ENCODE peak calls at places on chromosomes 1 and 21, in eight cellular contexts. T is neural progenitor cell; F is MM.1S; U is CD4-positive, alpha-beta T cell; E is tibial artery; Z is lower lobe of right lung; O is IMR-90; S is adrenal gland. H is an unnamed sample.

GRCh38 chr1:24112381-24113169 is 640 bp upstream of the MYOM3 start:
- DNase-seq in E (peak), U (peak), S (peak), O (peak), T (peak), F (peak), Z (peak), H (peak)

GRCh38 chr1:172903581-172904220 is 147.0 kb downstream of the TNFSF18 start:
- DNase-seq in U (no peak), E (no peak), F (no peak), O (peak), T (no peak), Z (no peak), S (no peak), H (no peak)

GRCh38 chr1:61307422-61308140 is 225.2 kb downstream of the NFIA start:
- DNase-seq in E (no peak), O (no peak), Z (no peak), S (no peak), T (no peak), F (no peak), U (no peak), H (no peak)

GRCh38 chr1:10694274-10694632 is 102.2 kb downstream of the CASZ1 start:
- DNase-seq in O (no peak), U (peak), E (no peak), S (no peak), Z (no peak), F (peak), T (no peak), H (no peak)

GRCh38 chr1:35426097-35426586 is 131.1 kb downstream of the KIAA0319L start:
- DNase-seq in S (no peak), F (no peak), U (no peak), T (no peak), O (no peak), E (no peak), Z (no peak), H (no peak)

GRCh38 chr1:10692401-10693021 is 103.9 kb downstream of the CASZ1 start:
- DNase-seq in E (no peak), U (peak), F (peak), T (peak), S (no peak), Z (peak), O (no peak), H (no peak)

GRCh38 chr1:150010388-150011115 is at the start of gene OTUD7B:
- DNase-seq in E (peak), Z (peak), O (peak), F (peak), T (peak), U (peak), S (peak), H (peak)

GRCh38 chr1:35808376-35809155 is 750 bp downstream of the AGO4 start:
- DNase-seq in S (peak), Z (peak), T (peak), E (peak), U (peak), O (no peak), F (no peak), H (peak)

GRCh38 chr21:36156339-36156814 is 247 bp upstream of the DOP1B start:
- DNase-seq in O (peak), F (peak), E (peak), T (peak), Z (peak), U (peak), S (peak), H (peak)

GRCh38 chr1:205330161-205330560 is 8.6 kb upstream of the NUAK2 start:
- DNase-seq in T (no peak), E (no peak), F (no peak), U (no peak), O (no peak), S (no peak), Z (no peak), H (no peak)

GRCh38 chr1:81604982-81605381 is 195.8 kb upstream of the ADGRL2 start:
- DNase-seq in E (no peak), T (no peak), U (no peak), Z (no peak), S (no peak), F (no peak), O (no peak), H (no peak)

GRCh38 chr1:205587576-205587975 is 44.2 kb downstream of the ELK4 start:
- DNase-seq in T (no peak), E (peak), Z (no peak), U (no peak), O (no peak), F (no peak), S (no peak), H (no peak)

GRCh38 chr21:39159342-39160063 is 23.7 kb downstream of the PSMG1 start:
- DNase-seq in S (no peak), E (no peak), Z (no peak), F (no peak), U (no peak), T (no peak), O (peak), H (no peak)

GRCh38 chr1:197778326-197778922 is 3.1 kb upstream of the DENND1B start:
- DNase-seq in T (no peak), U (no peak), Z (no peak), F (peak), S (no peak), O (no peak), E (no peak), H (no peak)

GRCh38 chr1:107941123-107941522 is 23.9 kb downstream of the VAV3 start:
- DNase-seq in U (no peak), S (no peak), Z (no peak), E (peak), T (no peak), O (no peak), F (no peak), H (no peak)

GRCh38 chr1:16166117-16166516 is 10.2 kb upstream of the EPHA2 start:
- DNase-seq in T (no peak), F (no peak), E (no peak), Z (no peak), O (no peak), S (no peak), U (no peak), H (no peak)

GRCh38 chr1:16164821-16165364 is 9.0 kb upstream of the EPHA2 start:
- DNase-seq in U (no peak), S (no peak), Z (no peak), O (no peak), T (no peak), E (no peak), F (no peak), H (no peak)

GRCh38 chr1:16167331-16168143 is 11.7 kb upstream of the EPHA2 start:
- DNase-seq in O (no peak), U (peak), S (peak), T (peak), Z (no peak), F (peak), E (no peak), H (no peak)

GRCh38 chr1:16163882-16164820 is 8.3 kb upstream of the EPHA2 start:
- DNase-seq in T (peak), E (no peak), U (no peak), O (peak), Z (no peak), F (no peak), S (peak), H (no peak)

GRCh38 chr1:16165548-16165947 is 9.7 kb upstream of the EPHA2 start:
- DNase-seq in E (no peak), F (no peak), Z (no peak), T (no peak), S (no peak), O (no peak), U (no peak), H (no peak)
- H3K27ac ChIP-seq in E (no peak), F (no peak), Z (no peak), T (no peak), S (no peak), O (no peak), U (no peak), H (no peak)

GRCh38 chr1:243315933-243316332 is 60.1 kb downstream of the SDCCAG8 start:
- DNase-seq in F (no peak), Z (no peak), E (no peak), U (no peak), T (no peak), S (no peak), O (no peak), H (no peak)
- H3K27ac ChIP-seq in F (no peak), Z (no peak), E (no peak), U (no peak), T (no peak), S (no peak), O (no peak), H (no peak)

DNA sequence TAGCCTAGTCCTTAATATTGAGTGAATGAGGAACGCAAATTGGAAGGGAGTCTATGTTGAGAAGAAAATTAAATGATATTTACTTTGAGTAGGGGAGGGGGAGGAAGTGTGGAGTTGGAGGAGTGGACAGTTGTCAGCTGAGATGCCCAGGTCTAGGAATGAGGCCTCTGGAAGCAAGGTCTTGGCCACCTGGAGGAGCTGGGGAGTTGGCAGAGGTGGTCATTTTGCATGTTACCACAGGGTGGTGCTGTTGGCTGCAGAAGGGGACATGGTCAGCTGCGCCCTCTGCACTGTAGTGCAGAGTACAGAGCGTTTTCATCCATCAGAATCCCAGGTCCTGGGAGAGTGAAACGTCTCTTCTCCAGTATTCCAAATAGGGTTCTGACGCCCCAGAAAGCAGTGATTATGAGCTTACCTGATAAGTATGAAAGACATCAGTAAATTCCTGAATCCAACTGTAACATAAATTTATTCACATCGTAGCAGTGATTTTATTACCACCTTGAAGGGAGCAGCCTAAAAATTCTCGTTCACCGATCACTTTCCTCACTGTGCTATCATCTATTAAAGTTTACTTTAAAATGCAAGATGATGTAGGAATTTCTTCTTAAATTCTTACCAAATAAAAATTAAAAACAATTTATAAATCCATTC is 13.8 kb downstream of the PARK7 start:
- DNase-seq in E (peak), S (peak), O (peak), U (no peak), F (no peak), T (peak), Z (peak), H (peak)
- H3K27ac ChIP-seq in E (no peak), S (no peak), O (no peak), U (no peak), F (no peak), T (no peak), Z (no peak), H (peak)

DNA sequence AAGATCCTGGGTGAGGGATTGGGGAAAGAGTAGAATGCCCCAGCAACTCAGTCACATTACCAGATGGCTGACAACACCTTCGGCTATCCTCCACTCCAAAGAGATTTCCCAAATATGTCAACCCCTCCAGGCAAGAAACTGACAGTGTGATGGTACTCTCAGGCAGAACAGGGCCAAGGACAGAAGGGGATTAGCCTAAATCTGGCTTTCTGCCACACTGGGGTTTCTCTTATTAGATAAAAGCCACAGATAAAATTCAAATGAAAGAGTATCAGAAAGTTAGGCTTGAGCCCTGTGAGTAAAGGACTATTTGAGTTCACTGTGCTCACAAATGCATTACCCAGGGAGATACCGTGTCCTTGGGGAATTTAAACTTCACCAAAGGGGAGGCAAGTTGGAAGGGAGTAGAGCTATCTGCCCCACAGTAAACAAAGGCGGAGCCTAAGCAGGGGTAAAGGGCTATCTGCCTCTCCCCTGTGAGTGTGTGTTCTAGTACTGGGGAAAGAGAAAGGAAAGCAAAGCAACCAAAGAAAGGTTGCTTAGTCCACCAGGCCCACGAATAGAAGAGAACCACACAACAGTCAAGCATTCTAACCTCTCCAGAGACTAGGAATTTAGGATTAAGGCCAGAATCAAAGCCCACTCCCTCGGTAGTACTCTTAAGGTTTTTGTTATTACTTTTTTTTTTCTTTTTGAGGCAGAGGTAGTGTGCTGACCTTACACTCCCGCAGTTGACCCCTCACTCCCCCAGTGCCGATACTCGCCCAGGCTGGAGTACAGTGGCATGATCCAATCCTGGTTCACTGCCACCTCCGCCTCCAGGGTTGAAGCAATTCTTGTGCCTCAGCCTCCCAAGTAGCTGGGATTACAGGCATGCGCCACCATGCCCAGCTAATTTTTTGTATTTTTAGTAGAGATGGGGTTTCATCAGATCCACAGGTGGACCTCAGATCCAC is 12.8 kb downstream of the TPM3 start:
- DNase-seq in E (no peak), U (no peak), O (no peak), T (peak), S (peak), F (no peak), Z (no peak), H (no peak)
- H3K27ac ChIP-seq in E (no peak), U (peak), O (no peak), T (peak), S (peak), F (no peak), Z (peak), H (peak)

GRCh38 chr21:43619344-43619743 is 39.9 kb downstream of the HSF2BP start:
- DNase-seq in E (no peak), Z (no peak), U (no peak), O (no peak), S (no peak), F (no peak), T (no peak), H (no peak)
- H3K27ac ChIP-seq in E (no peak), Z (no peak), U (no peak), O (no peak), S (no peak), F (no peak), T (no peak), H (no peak)

GRCh38 chr1:207067185-207067584 is 14.1 kb downstream of the PFKFB2 start:
- DNase-seq in U (no peak), T (no peak), S (no peak), E (no peak), O (no peak), Z (no peak), F (no peak), H (no peak)
- H3K27ac ChIP-seq in U (no peak), T (no peak), S (no peak), E (no peak), O (no peak), Z (no peak), F (no peak), H (no peak)

DNA sequence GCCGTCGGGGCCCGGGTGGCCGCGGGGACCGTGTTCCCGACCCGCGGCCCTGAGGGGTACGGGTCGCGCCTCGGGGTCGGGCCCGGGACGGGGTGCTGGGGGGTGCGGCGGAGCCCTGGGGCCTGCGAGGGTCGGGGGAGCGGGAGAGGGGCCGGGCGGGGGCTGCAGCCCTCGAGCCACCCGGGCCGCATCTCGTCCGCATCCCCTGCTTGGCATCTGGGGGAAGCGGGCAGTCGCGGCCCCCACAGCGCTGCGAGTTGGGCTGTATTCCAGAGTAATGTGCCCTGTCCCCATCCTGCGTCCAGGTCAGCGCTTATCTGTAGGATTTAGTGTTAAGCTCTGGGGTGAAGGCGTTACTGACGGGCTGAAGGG is 416 bp downstream of the RER1 start:
- DNase-seq in O (no peak), U (no peak), S (no peak), F (no peak), T (peak), Z (no peak), E (no peak), H (no peak)
- H3K27ac ChIP-seq in O (peak), U (no peak), S (peak), F (no peak), T (no peak), Z (peak), E (peak), H (peak)

H was measured in psoas muscle.